ENCODE peak calls at places on chromosomes 6 and 20, in six cellular contexts. One of them, this sample, is unnamed.

GRCh38 chr20:24913076-24913628 is 35.9 kb upstream of the CST7 start:
- DNase-seq in H1: peak
- DNase-seq in GM12878: no peak
- DNase-seq in K562: no peak
- DNase-seq in HepG2: no peak
- DNase-seq in SK-N-SH: no peak
- DNase-seq in this sample: no peak

GRCh38 chr6:52539607-52540006 is 37.3 kb downstream of the TRAM2 start:
- DNase-seq in H1: no peak
- DNase-seq in GM12878: no peak
- DNase-seq in K562: peak
- DNase-seq in HepG2: no peak
- DNase-seq in SK-N-SH: no peak
- DNase-seq in this sample: no peak

GRCh38 chr20:49325981-49326380 is 48.1 kb upstream of the ZNFX1 start:
- DNase-seq in H1: no peak
- DNase-seq in GM12878: no peak
- DNase-seq in K562: no peak
- DNase-seq in HepG2: no peak
- DNase-seq in SK-N-SH: no peak
- DNase-seq in this sample: no peak

GRCh38 chr6:144415835-144416237 is 130.7 kb downstream of the UTRN start:
- DNase-seq in H1: no peak
- DNase-seq in GM12878: no peak
- DNase-seq in K562: no peak
- DNase-seq in HepG2: no peak
- DNase-seq in SK-N-SH: no peak
- DNase-seq in this sample: no peak

GRCh38 chr6:107811591-107812218 is 12.4 kb downstream of the SCML4 start:
- DNase-seq in H1: no peak
- DNase-seq in GM12878: no peak
- DNase-seq in K562: no peak
- DNase-seq in HepG2: no peak
- DNase-seq in SK-N-SH: no peak
- DNase-seq in this sample: no peak

GRCh38 chr6:82980086-82980485 is 85.6 kb downstream of the UBE3D start:
- DNase-seq in H1: no peak
- DNase-seq in GM12878: no peak
- DNase-seq in K562: no peak
- DNase-seq in HepG2: no peak
- DNase-seq in SK-N-SH: no peak
- DNase-seq in this sample: no peak

GRCh38 chr20:63568986-63569949 is 4.8 kb downstream of the HELZ2 start:
- DNase-seq in H1: no peak
- DNase-seq in GM12878: no peak
- DNase-seq in K562: no peak
- DNase-seq in HepG2: no peak
- DNase-seq in SK-N-SH: no peak
- DNase-seq in this sample: no peak

GRCh38 chr20:23132293-23132929 is 46.3 kb upstream of the CD93 start:
- DNase-seq in H1: no peak
- DNase-seq in GM12878: no peak
- DNase-seq in K562: peak
- DNase-seq in HepG2: no peak
- DNase-seq in SK-N-SH: no peak
- DNase-seq in this sample: no peak

GRCh38 chr6:45480697-45481415 is 103.1 kb upstream of the SUPT3H start:
- DNase-seq in H1: no peak
- DNase-seq in GM12878: no peak
- DNase-seq in K562: no peak
- DNase-seq in HepG2: no peak
- DNase-seq in SK-N-SH: no peak
- DNase-seq in this sample: no peak

GRCh38 chr6:52726741-52727535 is 36.3 kb downstream of the GSTA2 start:
- DNase-seq in H1: no peak
- DNase-seq in GM12878: no peak
- DNase-seq in K562: no peak
- DNase-seq in HepG2: no peak
- DNase-seq in SK-N-SH: no peak
- DNase-seq in this sample: no peak

GRCh38 chr6:74048387-74048786 is 352.4 kb downstream of the CD109 start:
- DNase-seq in H1: no peak
- DNase-seq in GM12878: no peak
- DNase-seq in K562: no peak
- DNase-seq in HepG2: peak
- DNase-seq in SK-N-SH: no peak
- DNase-seq in this sample: no peak

GRCh38 chr20:25467441-25467840 is 60.0 kb downstream of the GINS1 start:
- DNase-seq in H1: no peak
- DNase-seq in GM12878: no peak
- DNase-seq in K562: no peak
- DNase-seq in HepG2: no peak
- DNase-seq in SK-N-SH: no peak
- DNase-seq in this sample: no peak

GRCh38 chr6:1477432-1478090 is 88.2 kb downstream of the FOXF2 start:
- DNase-seq in H1: no peak
- DNase-seq in GM12878: no peak
- DNase-seq in K562: no peak
- DNase-seq in HepG2: no peak
- DNase-seq in SK-N-SH: no peak
- DNase-seq in this sample: no peak

GRCh38 chr6:42295688-42296087 is 78.0 kb upstream of the MRPS10 start:
- DNase-seq in H1: no peak
- DNase-seq in GM12878: no peak
- DNase-seq in K562: no peak
- DNase-seq in HepG2: no peak
- DNase-seq in SK-N-SH: no peak
- DNase-seq in this sample: no peak

GRCh38 chr6:160837146-160837545 is 135.1 kb downstream of the PLG start:
- DNase-seq in H1: no peak
- DNase-seq in GM12878: no peak
- DNase-seq in K562: no peak
- DNase-seq in HepG2: no peak
- DNase-seq in SK-N-SH: no peak
- DNase-seq in this sample: no peak

GRCh38 chr20:20946122-20946759 is 159.9 kb downstream of the LINC00237 start:
- DNase-seq in H1: no peak
- DNase-seq in GM12878: no peak
- DNase-seq in K562: peak
- DNase-seq in HepG2: no peak
- DNase-seq in SK-N-SH: no peak
- DNase-seq in this sample: no peak

GRCh38 chr6:104766601-104767000 is 93.1 kb downstream of the HACE1 start:
- DNase-seq in H1: no peak
- DNase-seq in GM12878: no peak
- DNase-seq in K562: no peak
- DNase-seq in HepG2: no peak
- DNase-seq in SK-N-SH: no peak
- DNase-seq in this sample: no peak

GRCh38 chr6:41430875-41431274 is 95.5 kb downstream of the NCR2 start:
- DNase-seq in H1: no peak
- DNase-seq in GM12878: no peak
- DNase-seq in K562: peak
- DNase-seq in HepG2: no peak
- DNase-seq in SK-N-SH: no peak
- DNase-seq in this sample: no peak

GRCh38 chr6:87572031-87572430 is 17.8 kb downstream of the RARS2 start:
- DNase-seq in H1: no peak
- DNase-seq in GM12878: no peak
- DNase-seq in K562: no peak
- DNase-seq in HepG2: no peak
- DNase-seq in SK-N-SH: no peak
- DNase-seq in this sample: no peak

GRCh38 chr6:157650801-157651200 is 172.2 kb upstream of the SNX9 start:
- DNase-seq in H1: no peak
- DNase-seq in GM12878: no peak
- DNase-seq in K562: no peak
- DNase-seq in HepG2: no peak
- DNase-seq in SK-N-SH: no peak
- DNase-seq in this sample: no peak

GRCh38 chr20:2618815-2619214 is 33.6 kb upstream of the NOP56 start:
- DNase-seq in H1: no peak
- DNase-seq in GM12878: no peak
- DNase-seq in K562: no peak
- DNase-seq in HepG2: no peak
- DNase-seq in SK-N-SH: no peak
- DNase-seq in this sample: no peak

GRCh38 chr6:85942844-85943243 is 300.2 kb upstream of the SYNCRIP start:
- DNase-seq in H1: no peak
- DNase-seq in GM12878: no peak
- DNase-seq in K562: no peak
- DNase-seq in HepG2: no peak
- DNase-seq in SK-N-SH: no peak
- DNase-seq in this sample: no peak

GRCh38 chr6:85945454-85946185 is 302.9 kb upstream of the SYNCRIP start:
- DNase-seq in H1: no peak
- DNase-seq in GM12878: no peak
- DNase-seq in K562: no peak
- DNase-seq in HepG2: no peak
- DNase-seq in SK-N-SH: no peak
- DNase-seq in this sample: no peak

GRCh38 chr6:85944736-85945135 is 302.1 kb upstream of the SYNCRIP start:
- DNase-seq in H1: no peak
- DNase-seq in GM12878: no peak
- DNase-seq in K562: no peak
- DNase-seq in HepG2: no peak
- DNase-seq in SK-N-SH: no peak
- DNase-seq in this sample: no peak
- TF ChIP-seq GABPA in H1: no peak
- TF ChIP-seq GABPA in GM12878: no peak
- TF ChIP-seq GABPA in K562: no peak
- TF ChIP-seq GABPA in HepG2: no peak
- TF ChIP-seq GABPA in SK-N-SH: no peak
- TF ChIP-seq GABPA in this sample: no peak

GRCh38 chr20:62557425-62557824 is 81.6 kb upstream of the GATA5 start:
- DNase-seq in H1: no peak
- DNase-seq in GM12878: no peak
- DNase-seq in K562: no peak
- DNase-seq in HepG2: no peak
- DNase-seq in SK-N-SH: no peak
- DNase-seq in this sample: no peak

GRCh38 chr20:62554898-62555641 is 79.3 kb upstream of the GATA5 start:
- DNase-seq in H1: no peak
- DNase-seq in GM12878: no peak
- DNase-seq in K562: no peak
- DNase-seq in HepG2: no peak
- DNase-seq in SK-N-SH: no peak
- DNase-seq in this sample: no peak

GRCh38 chr20:62553838-62554161 is 78.0 kb upstream of the GATA5 start:
- DNase-seq in H1: no peak
- DNase-seq in GM12878: no peak
- DNase-seq in K562: no peak
- DNase-seq in HepG2: no peak
- DNase-seq in SK-N-SH: no peak
- DNase-seq in this sample: no peak

GRCh38 chr20:62554214-62554897 is 78.6 kb upstream of the GATA5 start:
- DNase-seq in H1: no peak
- DNase-seq in GM12878: no peak
- DNase-seq in K562: no peak
- DNase-seq in HepG2: no peak
- DNase-seq in SK-N-SH: no peak
- DNase-seq in this sample: no peak

GRCh38 chr20:62555642-62556420 is 80.0 kb upstream of the GATA5 start:
- DNase-seq in H1: no peak
- DNase-seq in GM12878: no peak
- DNase-seq in K562: no peak
- DNase-seq in HepG2: peak
- DNase-seq in SK-N-SH: peak
- DNase-seq in this sample: no peak
- TF ChIP-seq GABPA in H1: no peak
- TF ChIP-seq GABPA in GM12878: no peak
- TF ChIP-seq GABPA in K562: no peak
- TF ChIP-seq GABPA in HepG2: peak
- TF ChIP-seq GABPA in SK-N-SH: no peak
- TF ChIP-seq GABPA in this sample: no peak

DNA sequence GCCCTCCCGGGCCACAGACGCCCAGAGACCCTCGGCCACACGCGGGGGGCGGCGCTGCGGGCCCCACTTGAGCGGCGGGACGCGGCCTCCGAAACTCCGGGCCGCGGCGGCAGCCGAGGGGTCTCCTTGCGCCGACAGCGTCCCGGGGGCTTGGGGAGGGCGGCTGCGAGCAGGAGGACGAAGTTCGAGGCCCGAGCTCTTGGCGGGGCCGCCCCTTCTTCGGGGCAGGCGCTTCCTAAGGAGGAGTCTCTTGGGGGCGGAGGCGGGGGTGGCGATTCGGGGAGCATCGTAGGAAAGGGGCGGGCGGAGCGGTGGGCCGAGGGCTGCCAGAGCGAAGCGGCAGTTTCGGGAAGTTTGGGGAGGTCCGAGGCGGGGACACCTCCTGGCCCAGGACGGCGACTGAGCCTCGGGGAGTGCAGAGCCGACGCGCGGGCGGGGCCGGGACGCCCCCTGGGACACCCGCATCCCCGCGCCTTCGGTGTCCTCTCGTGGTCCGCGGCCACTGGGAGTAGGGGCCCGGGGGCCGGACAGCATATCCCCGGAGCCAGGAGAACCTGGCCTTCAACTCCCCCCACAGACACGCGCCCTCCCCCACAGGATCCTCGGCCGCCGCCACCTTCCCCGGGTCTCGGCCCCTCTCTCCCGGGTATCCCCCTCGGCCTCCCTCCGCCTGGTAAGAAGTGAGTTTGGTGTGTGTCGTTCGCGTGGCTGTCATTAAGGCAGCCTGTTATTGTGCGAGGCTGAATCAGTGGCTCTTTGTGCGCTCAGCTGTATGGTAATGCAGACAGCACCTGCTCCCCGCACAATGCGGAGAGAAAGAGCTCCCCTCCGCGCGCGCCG is 613 bp upstream of the DLL1 start:
- DNase-seq in H1: peak
- DNase-seq in GM12878: no peak
- DNase-seq in K562: no peak
- DNase-seq in HepG2: no peak
- DNase-seq in SK-N-SH: peak
- DNase-seq in this sample: no peak
- TF ChIP-seq GABPA in H1: peak
- TF ChIP-seq GABPA in GM12878: no peak
- TF ChIP-seq GABPA in K562: no peak
- TF ChIP-seq GABPA in HepG2: no peak
- TF ChIP-seq GABPA in SK-N-SH: no peak
- TF ChIP-seq GABPA in this sample: no peak

GRCh38 chr6:115896538-115897129 is 164.1 kb downstream of the FRK start:
- DNase-seq in H1: no peak
- DNase-seq in GM12878: no peak
- DNase-seq in K562: peak
- DNase-seq in HepG2: peak
- DNase-seq in SK-N-SH: peak
- DNase-seq in this sample: peak
- TF ChIP-seq GABPA in H1: no peak
- TF ChIP-seq GABPA in GM12878: no peak
- TF ChIP-seq GABPA in K562: no peak
- TF ChIP-seq GABPA in HepG2: no peak
- TF ChIP-seq GABPA in SK-N-SH: no peak
- TF ChIP-seq GABPA in this sample: no peak

GRCh38 chr6:80543598-80544181 is 437.2 kb downstream of the BCKDHB start:
- DNase-seq in H1: no peak
- DNase-seq in GM12878: no peak
- DNase-seq in K562: no peak
- DNase-seq in HepG2: no peak
- DNase-seq in SK-N-SH: no peak
- DNase-seq in this sample: no peak
- TF ChIP-seq GABPA in H1: no peak
- TF ChIP-seq GABPA in GM12878: no peak
- TF ChIP-seq GABPA in K562: no peak
- TF ChIP-seq GABPA in HepG2: no peak
- TF ChIP-seq GABPA in SK-N-SH: no peak
- TF ChIP-seq GABPA in this sample: no peak

GRCh38 chr6:8301502-8301901 is 133.8 kb downstream of the SLC35B3 start:
- DNase-seq in H1: no peak
- DNase-seq in GM12878: no peak
- DNase-seq in K562: no peak
- DNase-seq in HepG2: no peak
- DNase-seq in SK-N-SH: no peak
- DNase-seq in this sample: no peak
- TF ChIP-seq GABPA in H1: no peak
- TF ChIP-seq GABPA in GM12878: no peak
- TF ChIP-seq GABPA in K562: no peak
- TF ChIP-seq GABPA in HepG2: no peak
- TF ChIP-seq GABPA in SK-N-SH: no peak
- TF ChIP-seq GABPA in this sample: no peak